ENCODE peak calls at places on chromosome 19, in six cellular contexts. P is effector CD4-positive, alpha-beta T cell; D is AG09319; U is activated CD4-positive, alpha-beta T cell treated with anti-CD3 and anti-CD28 coated beads for 48 hours; F is psoas muscle; T is left colon. R is an unnamed sample.

GRCh38 chr19:17081672-17082630 is 6.4 kb downstream of the MYO9B start:
- DNase-seq in F (no peak), T (no peak), U (no peak), D (no peak), P (no peak), R (peak)

GRCh38 chr19:10858204-10858828 is 10.1 kb downstream of the C19orf38 start:
- DNase-seq in U (peak), D (no peak), F (no peak), P (peak), T (no peak), R (no peak)

GRCh38 chr19:6127716-6128335 is 7.6 kb upstream of the ACSBG2 start:
- DNase-seq in T (no peak), U (no peak), D (no peak), P (no peak), F (no peak), R (no peak)

GRCh38 chr19:23698711-23699520 is 11.9 kb upstream of the ZNF675 start:
- DNase-seq in P (no peak), U (no peak), T (peak), F (no peak), D (no peak), R (peak)

GRCh38 chr19:49338691-49339363 is 3.6 kb downstream of the CD37 start:
- DNase-seq in F (peak), D (no peak), U (peak), P (no peak), T (peak), R (peak)

GRCh38 chr19:15476334-15476733 is 3.0 kb downstream of the PGLYRP2 start:
- DNase-seq in T (no peak), F (no peak), P (no peak), D (no peak), U (no peak), R (no peak)

GRCh38 chr19:48244289-48244688 is 11.4 kb downstream of the CARD8 start:
- DNase-seq in F (no peak), U (peak), D (no peak), P (peak), T (no peak), R (no peak)

GRCh38 chr19:19488041-19488874 is 27.1 kb downstream of the TSSK6 start:
- DNase-seq in T (peak), D (no peak), U (no peak), P (no peak), F (peak), R (peak)

GRCh38 chr19:34733266-34733825 is 697 bp upstream of the ZNF181 start:
- DNase-seq in U (no peak), D (no peak), T (peak), F (peak), P (peak), R (no peak)

GRCh38 chr19:28014821-28015405 is 1198.0 kb downstream of the UQCRFS1 start:
- DNase-seq in F (no peak), T (no peak), D (no peak), P (no peak), U (no peak), R (no peak)

GRCh38 chr19:38918526-38918925 is 6.5 kb upstream of the CCER2 start:
- DNase-seq in U (no peak), T (no peak), D (no peak), P (no peak), F (no peak), R (no peak)

GRCh38 chr19:14081797-14082674 is 3.5 kb downstream of the C19orf67 start:
- DNase-seq in D (no peak), T (peak), U (peak), P (no peak), F (peak), R (peak)

GRCh38 chr19:16363852-16364230 is 39.2 kb downstream of the KLF2 start:
- DNase-seq in T (no peak), P (no peak), D (no peak), U (no peak), F (no peak), R (no peak)

GRCh38 chr19:6802336-6803035 is 30.0 kb downstream of the VAV1 start:
- DNase-seq in D (no peak), F (peak), U (peak), P (peak), T (peak), R (peak)

GRCh38 chr19:7655581-7655980 is 13.3 kb upstream of the RETN start:
- DNase-seq in U (no peak), T (no peak), D (no peak), P (no peak), F (no peak), R (no peak)

GRCh38 chr19:40921005-40921897 is 39.2 kb upstream of the CYP2A7 start:
- DNase-seq in T (peak), F (no peak), D (no peak), U (no peak), P (no peak), R (peak)

GRCh38 chr19:50482271-50482855 is 5.7 kb upstream of the GARIN5A start:
- DNase-seq in D (no peak), T (no peak), F (peak), U (no peak), P (no peak), R (no peak)

GRCh38 chr19:15265849-15266248 is 33.6 kb upstream of the EPHX3 start:
- DNase-seq in F (peak), P (no peak), T (peak), D (peak), U (no peak), R (peak)

GRCh38 chr19:16442386-16443276 is 29.1 kb downstream of the EPS15L1 start:
- DNase-seq in F (peak), U (no peak), D (no peak), P (no peak), T (peak), R (no peak)

GRCh38 chr19:57559008-57559403 is 657 bp downstream of the ZNF550 start:
- DNase-seq in D (no peak), U (peak), F (no peak), T (no peak), P (no peak), R (no peak)

GRCh38 chr19:11674067-11674492 is 64.7 kb downstream of the ZNF823 start:
- DNase-seq in D (no peak), F (no peak), T (no peak), P (no peak), U (no peak), R (no peak)

GRCh38 chr19:2170219-2170618 is 6.5 kb downstream of the DOT1L start:
- DNase-seq in P (no peak), D (no peak), T (no peak), F (no peak), U (no peak), R (no peak)

GRCh38 chr19:5128251-5128931 is 159.5 kb downstream of the KDM4B start:
- DNase-seq in T (no peak), P (no peak), U (no peak), D (peak), F (peak), R (peak)

GRCh38 chr19:41617941-41618730 is 8.7 kb downstream of the CEACAM4 start:
- DNase-seq in U (no peak), F (no peak), D (no peak), T (no peak), P (no peak), R (no peak)

R was measured in body of pancreas.